ENCODE peak calls at places on chromosomes 7 and 10, in eight cellular contexts. V is fibroblast of lung; F is IMR-90; E is T-helper 17 cell; Y is CD4-positive, alpha-beta T cell; I is GM13977; K is Peyer's patch; C is LoVo. T is an unnamed sample.

GRCh38 chr10:58477122-58477521 is 35.5 kb upstream of the BICC1 start:
- DNase-seq in V (peak; percentile 92), F (peak; percentile 51), E (no peak), Y (no peak), I (no peak), K (no peak), C (no peak), T (no peak)

GRCh38 chr10:113007821-113008220 is 57.8 kb downstream of the TCF7L2 start:
- DNase-seq in V (no peak), F (no peak), E (no peak), Y (no peak), I (no peak), K (no peak), C (no peak), T (no peak)

GRCh38 chr10:90738885-90739284 is 119.0 kb downstream of the HTR7 start:
- DNase-seq in V (no peak), F (peak; percentile 8), E (no peak), Y (no peak), I (no peak), K (no peak), C (no peak), T (no peak)

GRCh38 chr7:128409435-128410091 is at the start of gene IMPDH1:
- DNase-seq in V (no peak), F (peak; percentile 61), E (peak; percentile 91), Y (peak; percentile 72), I (peak; percentile 97), K (peak; percentile 95), C (peak; percentile 92), T (no peak)

GRCh38 chr10:109411897-109412296 is 511.4 kb downstream of the XPNPEP1 start:
- DNase-seq in V (no peak), F (no peak), E (no peak), Y (no peak), I (no peak), K (no peak), C (peak; percentile 2), T (no peak)

GRCh38 chr10:5526691-5527331 is 2.0 kb downstream of the CALML3 start:
- DNase-seq in V (no peak), F (no peak), E (no peak), Y (no peak), I (no peak), K (peak; percentile 43), C (no peak), T (no peak)

GRCh38 chr10:121593267-121593666 is 5.0 kb downstream of the FGFR2 start:
- DNase-seq in V (no peak), F (no peak), E (no peak), Y (no peak), I (no peak), K (no peak), C (no peak), T (no peak)

GRCh38 chr7:49001610-49002033 is 77.3 kb downstream of the CDC14C start:
- DNase-seq in V (peak; percentile 2), F (no peak), E (no peak), Y (no peak), I (peak; percentile 47), K (no peak), C (peak; percentile 50), T (no peak)

GRCh38 chr7:45347804-45348203 is 190.2 kb downstream of the RAMP3 start:
- DNase-seq in V (peak; percentile 7), F (peak; percentile 10), E (no peak), Y (no peak), I (no peak), K (no peak), C (peak; percentile 34), T (no peak)

GRCh38 chr7:29488203-29488970 is 75.2 kb upstream of the PRR15 start:
- DNase-seq in V (no peak), F (no peak), E (no peak), Y (no peak), I (no peak), K (no peak), C (no peak), T (no peak)

GRCh38 chr10:6171891-6172354 is 30.8 kb upstream of the PFKFB3 start:
- DNase-seq in V (peak; percentile 96), F (peak; percentile 96), E (no peak), Y (no peak), I (no peak), K (peak; percentile 74), C (no peak), T (peak; percentile 85)

GRCh38 chr7:47474937-47475879 is 106.7 kb downstream of the TNS3 start:
- DNase-seq in V (peak; percentile 98), F (peak; percentile 96), E (no peak), Y (no peak), I (peak; percentile 82), K (peak; percentile 95), C (peak; percentile 98), T (no peak)

GRCh38 chr7:35032166-35032565 is 5.1 kb downstream of the DPY19L1 start:
- DNase-seq in V (no peak), F (no peak), E (no peak), Y (no peak), I (no peak), K (no peak), C (no peak), T (no peak)

GRCh38 chr7:110673148-110673547 is 417.8 kb upstream of the LRRN3 start:
- DNase-seq in V (no peak), F (no peak), E (no peak), Y (no peak), I (no peak), K (no peak), C (no peak), T (no peak)

GRCh38 chr10:69629897-69630650 is at the start of gene FAM241B:
- DNase-seq in V (peak; percentile 42), F (peak; percentile 5), E (peak; percentile 73), Y (peak; percentile 63), I (peak; percentile 93), K (peak; percentile 86), C (peak; percentile 81), T (peak; percentile 75)

GRCh38 chr7:51227861-51228260 is 88.7 kb downstream of the COBL start:
- DNase-seq in V (no peak), F (no peak), E (no peak), Y (no peak), I (no peak), K (no peak), C (no peak), T (peak; percentile 47)

GRCh38 chr7:77349141-77349540 is 67.0 kb downstream of the GSAP start:
- DNase-seq in V (peak; percentile 48), F (peak; percentile 46), E (no peak), Y (no peak), I (no peak), K (no peak), C (no peak), T (no peak)

GRCh38 chr7:118573065-118573464 is 348.6 kb downstream of the ANKRD7 start:
- DNase-seq in V (peak; percentile 6), F (no peak), E (no peak), Y (no peak), I (no peak), K (no peak), C (no peak), T (no peak)

GRCh38 chr7:82566752-82567151 is 123.2 kb upstream of the CACNA2D1 start:
- DNase-seq in V (no peak), F (no peak), E (no peak), Y (no peak), I (no peak), K (no peak), C (no peak), T (no peak)

GRCh38 chr10:125102821-125103220 is 57.5 kb downstream of the CTBP2 start:
- DNase-seq in V (no peak), F (no peak), E (no peak), Y (no peak), I (no peak), K (peak; percentile 58), C (no peak), T (no peak)

GRCh38 chr7:2266911-2267310 is 24.9 kb downstream of the NUDT1 start:
- DNase-seq in V (peak; percentile 49), F (peak; percentile 62), E (no peak), Y (no peak), I (no peak), K (no peak), C (no peak), T (no peak)

GRCh38 chr10:62224606-62225005 is 44.0 kb downstream of the RTKN2 start:
- DNase-seq in V (peak; percentile 92), F (peak; percentile 78), E (no peak), Y (no peak), I (no peak), K (no peak), C (no peak), T (no peak)

T was measured in vagina.